ENCODE peak calls at places on chromosomes 7 and 10, in four cellular contexts. J is mesenteric fat pad, Z is EL, P is choroid plexus epithelial cell. D is an unnamed sample.

GRCh38 chr10:132443998-132444876 is 47.2 kb downstream of the PWWP2B start:
- DNase-seq in J (no peak), Z (no peak), P (peak), D (no peak)

GRCh38 chr10:35343739-35344138 is 7.4 kb downstream of the CCNY start:
- DNase-seq in J (no peak), Z (no peak), P (no peak), D (no peak)

GRCh38 chr10:48480397-48481374 is 124.2 kb downstream of the ARHGAP22 start:
- DNase-seq in J (peak), Z (no peak), P (no peak), D (no peak)

GRCh38 chr7:2248984-2249694 is 7.1 kb downstream of the NUDT1 start:
- DNase-seq in J (no peak), Z (peak), P (peak), D (peak)

GRCh38 chr7:28732037-28732869 is 225.9 kb downstream of the TRIL start:
- DNase-seq in J (no peak), Z (peak), P (peak), D (peak)

GRCh38 chr7:48781783-48782182 is 142.6 kb upstream of the CDC14C start:
- DNase-seq in J (no peak), Z (no peak), P (no peak), D (no peak)

GRCh38 chr7:80659120-80660055 is 20.9 kb downstream of the CD36 start:
- DNase-seq in J (no peak), Z (peak), P (peak), D (peak)

GRCh38 chr7:3063016-3063753 is 19.5 kb upstream of the CARD11 start:
- DNase-seq in J (peak), Z (no peak), P (no peak), D (no peak)

GRCh38 chr10:60099998-60100747 is 193.8 kb upstream of the CCDC6 start:
- DNase-seq in J (no peak), Z (peak), P (peak), D (peak)

GRCh38 chr7:106219170-106219569 is 65.6 kb downstream of the NAMPT start:
- DNase-seq in J (no peak), Z (no peak), P (no peak), D (no peak)

D was measured in midbrain.